ENCODE peak calls at places on chromosomes 4 and X, in four cellular contexts. One of them, this sample, is unnamed.

GRCh38 chr4:38310446-38311043 is 350.3 kb downstream of the PTTG2 start:
- DNase-seq in fibroblast of lung: peak; percentile 63
- DNase-seq in Peyer's patch: peak; percentile 63
- DNase-seq in right lobe of liver: no peak
- DNase-seq in this sample: peak; percentile 20

GRCh38 chrX:151789179-151789800 is 54.7 kb downstream of the CNGA2 start:
- DNase-seq in right lobe of liver: no peak
- DNase-seq in Peyer's patch: no peak
- DNase-seq in fibroblast of lung: peak; percentile 96
- DNase-seq in this sample: no peak

GRCh38 chr4:54585321-54586000 is 72.3 kb upstream of the KIT start:
- DNase-seq in fibroblast of lung: peak; percentile 46
- DNase-seq in right lobe of liver: no peak
- DNase-seq in Peyer's patch: no peak
- DNase-seq in this sample: no peak

GRCh38 chr4:138815811-138816210 is 199.8 kb upstream of the NOCT start:
- DNase-seq in right lobe of liver: no peak
- DNase-seq in fibroblast of lung: no peak
- DNase-seq in Peyer's patch: no peak
- DNase-seq in this sample: no peak

GRCh38 chrX:68895339-68896250 is 66.8 kb downstream of the EFNB1 start:
- DNase-seq in right lobe of liver: no peak
- DNase-seq in fibroblast of lung: peak; percentile 74
- DNase-seq in Peyer's patch: no peak
- DNase-seq in this sample: no peak

GRCh38 chr4:38013461-38014366 is 53.5 kb downstream of the PTTG2 start:
- DNase-seq in right lobe of liver: peak; percentile 71
- DNase-seq in Peyer's patch: no peak
- DNase-seq in fibroblast of lung: peak; percentile 49
- DNase-seq in this sample: no peak

GRCh38 chr4:52704133-52704532 is 45.0 kb upstream of the USP46 start:
- DNase-seq in fibroblast of lung: no peak
- DNase-seq in Peyer's patch: no peak
- DNase-seq in right lobe of liver: no peak
- DNase-seq in this sample: no peak

GRCh38 chr4:37320518-37321235 is 76.1 kb downstream of the NWD2 start:
- DNase-seq in Peyer's patch: no peak
- DNase-seq in fibroblast of lung: no peak
- DNase-seq in right lobe of liver: no peak
- DNase-seq in this sample: no peak

GRCh38 chr4:154506253-154506652 is 14.7 kb upstream of the DCHS2 start:
- DNase-seq in right lobe of liver: no peak
- DNase-seq in Peyer's patch: no peak
- DNase-seq in fibroblast of lung: peak; percentile 9
- DNase-seq in this sample: no peak

GRCh38 chr4:76216975-76217814 is 3.6 kb upstream of the SCARB2 start:
- DNase-seq in Peyer's patch: no peak
- DNase-seq in right lobe of liver: no peak
- DNase-seq in fibroblast of lung: no peak
- DNase-seq in this sample: no peak

GRCh38 chr4:17142232-17142711 is 243.8 kb upstream of the LDB2 start:
- DNase-seq in Peyer's patch: no peak
- DNase-seq in right lobe of liver: no peak
- DNase-seq in fibroblast of lung: peak; percentile 99
- DNase-seq in this sample: no peak

GRCh38 chrX:67784712-67785111 is 240.9 kb downstream of the AR start:
- DNase-seq in right lobe of liver: no peak
- DNase-seq in Peyer's patch: no peak
- DNase-seq in fibroblast of lung: no peak
- DNase-seq in this sample: no peak

GRCh38 chr4:61389640-61390039 is 189.5 kb downstream of the ADGRL3 start:
- DNase-seq in fibroblast of lung: no peak
- DNase-seq in right lobe of liver: no peak
- DNase-seq in Peyer's patch: no peak
- DNase-seq in this sample: no peak

GRCh38 chr4:2937146-2937857 is 25.9 kb downstream of the NOP14 start:
- DNase-seq in right lobe of liver: peak; percentile 56
- DNase-seq in Peyer's patch: no peak
- DNase-seq in fibroblast of lung: peak; percentile 79
- DNase-seq in this sample: no peak

GRCh38 chr4:29539226-29539625 is 1180.9 kb upstream of the PCDH7 start:
- DNase-seq in right lobe of liver: no peak
- DNase-seq in fibroblast of lung: no peak
- DNase-seq in Peyer's patch: no peak
- DNase-seq in this sample: no peak

GRCh38 chrX:133229361-133229760 is 11.2 kb upstream of the TFDP3 start:
- DNase-seq in right lobe of liver: no peak
- DNase-seq in fibroblast of lung: peak; percentile 79
- DNase-seq in Peyer's patch: no peak
- DNase-seq in this sample: no peak

DNA sequence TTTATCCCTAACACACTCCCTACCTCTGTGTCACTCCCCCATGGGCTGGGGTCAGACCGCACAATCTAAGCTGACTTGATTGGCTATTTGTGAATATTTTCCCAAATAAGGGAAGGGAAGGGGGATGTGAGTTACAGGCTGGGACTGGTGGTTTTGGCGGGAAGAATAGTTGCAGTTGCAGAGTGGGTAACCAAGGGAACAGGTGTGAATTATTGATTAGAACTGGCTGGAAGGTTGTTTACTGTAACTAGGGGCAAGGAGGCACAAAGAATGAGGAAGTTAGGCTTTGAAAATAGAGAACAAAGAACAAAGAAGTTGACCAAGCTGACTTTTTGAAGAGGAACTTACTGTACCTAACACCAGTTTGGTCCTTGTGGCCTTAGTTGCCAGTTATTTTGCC is 88.0 kb upstream of the XAGE2 start:
- DNase-seq in Peyer's patch: no peak
- DNase-seq in fibroblast of lung: no peak
- DNase-seq in right lobe of liver: no peak
- DNase-seq in this sample: no peak
- H3K9me3 ChIP-seq in Peyer's patch: no peaks in the 10 kb centered on the region
- H3K9me3 ChIP-seq in fibroblast of lung: no peaks in the 10 kb centered on the region
- H3K9me3 ChIP-seq in right lobe of liver: no peaks in the 10 kb centered on the region
- H3K9me3 ChIP-seq in this sample: no peaks in the 10 kb centered on the region

GRCh38 chr4:6504900-6505496 is 32.6 kb upstream of the PPP2R2C start:
- DNase-seq in fibroblast of lung: no peak
- DNase-seq in right lobe of liver: no peak
- DNase-seq in Peyer's patch: no peak
- DNase-seq in this sample: no peak

GRCh38 chr4:6509587-6509986 is 37.2 kb upstream of the PPP2R2C start:
- DNase-seq in right lobe of liver: no peak
- DNase-seq in fibroblast of lung: peak; percentile 21
- DNase-seq in Peyer's patch: no peak
- DNase-seq in this sample: no peak

GRCh38 chr4:6502747-6503465 is 30.5 kb upstream of the PPP2R2C start:
- DNase-seq in Peyer's patch: no peak
- DNase-seq in right lobe of liver: no peak
- DNase-seq in fibroblast of lung: no peak
- DNase-seq in this sample: no peak

GRCh38 chr4:6507345-6507744 is 34.9 kb upstream of the PPP2R2C start:
- DNase-seq in fibroblast of lung: no peak
- DNase-seq in right lobe of liver: no peak
- DNase-seq in Peyer's patch: no peak
- DNase-seq in this sample: no peak

DNA sequence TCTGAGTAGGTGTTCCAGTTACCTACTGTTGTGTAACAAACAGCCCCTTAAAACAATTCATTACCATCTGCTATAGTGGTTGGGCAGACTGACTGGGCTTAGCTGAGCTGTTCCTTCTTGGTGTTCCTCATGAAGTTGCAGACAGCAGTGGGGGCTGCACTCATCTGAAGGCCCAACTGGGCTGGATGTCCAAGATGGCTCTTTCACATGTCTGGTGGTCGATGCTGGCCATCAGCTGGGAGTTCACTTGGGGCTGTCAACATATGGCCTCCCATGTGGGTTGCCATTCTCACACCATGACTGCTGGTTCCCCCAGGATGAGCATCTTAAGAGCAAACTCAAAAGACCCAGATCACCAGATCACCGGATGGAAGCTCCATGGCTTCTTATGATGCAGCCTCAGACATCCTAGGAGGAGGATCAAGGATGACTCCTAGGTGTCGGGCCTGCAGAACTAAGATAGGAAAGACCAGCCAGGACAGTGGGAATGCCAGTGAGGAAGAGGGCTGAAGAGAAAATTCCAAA is 34.3 kb upstream of the PPP2R2C start:
- DNase-seq in fibroblast of lung: no peak
- DNase-seq in Peyer's patch: no peak
- DNase-seq in right lobe of liver: no peak
- DNase-seq in this sample: no peak
- H3K9me3 ChIP-seq in fibroblast of lung: no peaks in the 10 kb centered on the region
- H3K9me3 ChIP-seq in Peyer's patch: no peaks in the 10 kb centered on the region
- H3K9me3 ChIP-seq in right lobe of liver: no peaks in the 10 kb centered on the region
- H3K9me3 ChIP-seq in this sample: no peaks in the 10 kb centered on the region

GRCh38 chr4:90498175-90498574 is 371.0 kb downstream of the CCSER1 start:
- DNase-seq in Peyer's patch: no peak
- DNase-seq in fibroblast of lung: no peak
- DNase-seq in right lobe of liver: no peak
- DNase-seq in this sample: no peak

GRCh38 chr4:90503677-90504076 is 376.5 kb downstream of the CCSER1 start:
- DNase-seq in Peyer's patch: no peak
- DNase-seq in right lobe of liver: no peak
- DNase-seq in fibroblast of lung: no peak
- DNase-seq in this sample: no peak
- H3K9me3 ChIP-seq in Peyer's patch: no peaks in the 10 kb centered on the region
- H3K9me3 ChIP-seq in right lobe of liver: no peaks in the 10 kb centered on the region
- H3K9me3 ChIP-seq in fibroblast of lung: no peaks in the 10 kb centered on the region
- H3K9me3 ChIP-seq in this sample: no peaks in the 10 kb centered on the region

DNA sequence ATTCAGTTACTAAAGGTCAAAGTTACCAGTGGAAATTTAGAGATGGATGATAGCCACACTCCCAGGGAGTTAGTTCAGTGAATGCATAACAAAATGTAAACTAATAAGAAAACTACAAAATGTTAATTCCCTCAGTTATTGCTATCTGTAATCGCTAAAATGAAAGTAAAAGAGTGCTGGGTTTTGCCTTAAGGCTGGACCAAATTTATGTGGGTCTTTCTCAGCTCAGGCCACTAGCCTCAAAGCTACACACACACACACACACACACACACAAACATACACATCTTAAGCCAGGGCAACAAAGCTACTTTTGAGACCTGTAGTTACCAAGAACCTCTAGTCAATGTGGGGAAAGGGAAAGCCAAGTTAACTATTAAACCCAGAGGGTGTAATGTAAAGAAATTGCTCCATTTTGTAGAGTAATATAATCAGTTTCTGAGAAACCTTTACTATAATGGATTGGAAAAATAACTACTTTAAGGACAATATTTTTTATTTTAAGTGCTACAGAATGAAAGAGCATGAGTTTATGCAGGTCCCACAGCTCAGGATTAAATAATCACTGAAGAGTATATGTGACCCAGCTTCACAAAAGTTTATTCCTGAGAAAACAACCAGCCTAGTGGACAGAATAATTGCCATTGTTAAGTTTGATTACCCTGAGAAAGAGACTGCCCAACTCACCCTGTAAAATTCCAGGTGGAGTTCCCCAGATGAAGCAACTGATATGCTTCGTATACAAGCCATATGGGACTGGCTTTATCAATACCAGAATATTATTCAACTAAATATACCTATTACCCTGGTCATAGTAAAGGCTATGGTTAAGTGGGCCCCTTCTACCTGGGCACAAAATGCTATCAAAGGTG is 8.9 kb upstream of the UGT2A3 start:
- DNase-seq in right lobe of liver: no peak
- DNase-seq in fibroblast of lung: no peak
- DNase-seq in Peyer's patch: no peak
- DNase-seq in this sample: no peak
- H3K9me3 ChIP-seq in right lobe of liver: no peaks in the 10 kb centered on the region
- H3K9me3 ChIP-seq in fibroblast of lung: no peaks in the 10 kb centered on the region
- H3K9me3 ChIP-seq in Peyer's patch: no peaks in the 10 kb centered on the region
- H3K9me3 ChIP-seq in this sample: no peaks in the 10 kb centered on the region

DNA sequence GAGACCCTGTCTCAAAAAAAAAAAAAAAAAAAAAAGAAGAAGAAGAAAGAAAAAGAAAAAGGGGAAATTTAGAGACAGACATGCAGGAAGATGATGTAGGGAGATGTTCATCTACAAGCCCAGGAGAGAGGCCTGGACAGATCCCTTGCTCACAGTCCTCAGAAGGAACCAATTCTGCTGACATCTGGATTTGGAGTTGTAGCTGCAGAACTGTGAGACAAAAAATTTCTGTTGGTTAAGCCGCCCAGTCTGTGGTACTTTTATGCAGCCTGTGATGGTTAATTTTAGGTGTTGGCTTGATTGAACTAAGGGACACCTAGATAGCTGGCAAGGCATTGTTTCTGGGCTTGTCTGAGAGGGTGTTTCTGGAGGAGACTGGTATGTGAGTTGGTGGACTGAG is 10.1 kb upstream of the STIM2 start:
- DNase-seq in right lobe of liver: no peak
- DNase-seq in Peyer's patch: no peak
- DNase-seq in fibroblast of lung: no peak
- DNase-seq in this sample: no peak
- H3K9me3 ChIP-seq in right lobe of liver: no peaks in the 10 kb centered on the region
- H3K9me3 ChIP-seq in Peyer's patch: no peaks in the 10 kb centered on the region
- H3K9me3 ChIP-seq in fibroblast of lung: no peaks in the 10 kb centered on the region
- H3K9me3 ChIP-seq in this sample: no peaks in the 10 kb centered on the region

This sample was measured in T-helper 17 cell.